ENCODE peak calls at places on chromosomes 1 and 21, in six cellular contexts. One of them, this sample, is unnamed.

GRCh38 chr1:50080904-50081586 is 27.7 kb upstream of the ELAVL4 start:
- DNase-seq in brain microvascular endothelial cell: no peak
- DNase-seq in adrenal gland: peak
- DNase-seq in foreskin fibroblast: no peak
- DNase-seq in ovary: no peak
- DNase-seq in fibroblast of lung: no peak
- DNase-seq in this sample: peak

GRCh38 chr1:228964178-228964819 is 229.0 kb downstream of the RHOU start:
- DNase-seq in brain microvascular endothelial cell: peak
- DNase-seq in adrenal gland: peak
- DNase-seq in foreskin fibroblast: peak
- DNase-seq in ovary: peak
- DNase-seq in fibroblast of lung: peak
- DNase-seq in this sample: peak

GRCh38 chr1:220005489-220005888 is 40.8 kb downstream of the EPRS1 start:
- DNase-seq in brain microvascular endothelial cell: no peak
- DNase-seq in adrenal gland: no peak
- DNase-seq in foreskin fibroblast: no peak
- DNase-seq in ovary: no peak
- DNase-seq in fibroblast of lung: no peak
- DNase-seq in this sample: no peak

GRCh38 chr1:45842786-45843185 is 39.4 kb downstream of the MAST2 start:
- DNase-seq in brain microvascular endothelial cell: no peak
- DNase-seq in adrenal gland: no peak
- DNase-seq in foreskin fibroblast: no peak
- DNase-seq in ovary: no peak
- DNase-seq in fibroblast of lung: no peak
- DNase-seq in this sample: no peak

GRCh38 chr1:14704846-14705245 is 106.4 kb downstream of the KAZN start:
- DNase-seq in brain microvascular endothelial cell: no peak
- DNase-seq in adrenal gland: no peak
- DNase-seq in foreskin fibroblast: no peak
- DNase-seq in ovary: no peak
- DNase-seq in fibroblast of lung: no peak
- DNase-seq in this sample: no peak

GRCh38 chr1:37069406-37069805 is 35.1 kb upstream of the GRIK3 start:
- DNase-seq in brain microvascular endothelial cell: no peak
- DNase-seq in adrenal gland: no peak
- DNase-seq in foreskin fibroblast: no peak
- DNase-seq in ovary: no peak
- DNase-seq in fibroblast of lung: no peak
- DNase-seq in this sample: no peak

GRCh38 chr1:227440167-227440566 is 121.9 kb upstream of the CDC42BPA start:
- DNase-seq in brain microvascular endothelial cell: no peak
- DNase-seq in adrenal gland: no peak
- DNase-seq in foreskin fibroblast: no peak
- DNase-seq in ovary: no peak
- DNase-seq in fibroblast of lung: no peak
- DNase-seq in this sample: no peak

GRCh38 chr1:44084998-44085675 is 33.5 kb upstream of the KLF17 start:
- DNase-seq in brain microvascular endothelial cell: peak
- DNase-seq in adrenal gland: no peak
- DNase-seq in foreskin fibroblast: peak
- DNase-seq in ovary: no peak
- DNase-seq in fibroblast of lung: peak
- DNase-seq in this sample: peak

GRCh38 chr1:78691995-78692747 is 42.5 kb downstream of the IFI44 start:
- DNase-seq in brain microvascular endothelial cell: peak
- DNase-seq in adrenal gland: no peak
- DNase-seq in foreskin fibroblast: peak
- DNase-seq in ovary: no peak
- DNase-seq in fibroblast of lung: peak
- DNase-seq in this sample: peak

GRCh38 chr21:29318354-29318753 is 19.6 kb downstream of the BACH1 start:
- DNase-seq in brain microvascular endothelial cell: no peak
- DNase-seq in adrenal gland: peak
- DNase-seq in foreskin fibroblast: no peak
- DNase-seq in ovary: no peak
- DNase-seq in fibroblast of lung: no peak
- DNase-seq in this sample: no peak

GRCh38 chr1:67766117-67766978 is 66.9 kb downstream of the GNG12 start:
- DNase-seq in brain microvascular endothelial cell: peak
- DNase-seq in adrenal gland: peak
- DNase-seq in foreskin fibroblast: peak
- DNase-seq in ovary: peak
- DNase-seq in fibroblast of lung: peak
- DNase-seq in this sample: peak

GRCh38 chr1:29033829-29034466 is 89.8 kb downstream of the TMEM200B start:
- DNase-seq in brain microvascular endothelial cell: peak
- DNase-seq in adrenal gland: no peak
- DNase-seq in foreskin fibroblast: peak
- DNase-seq in ovary: no peak
- DNase-seq in fibroblast of lung: peak
- DNase-seq in this sample: peak

GRCh38 chr21:38798481-38798882 is 7.2 kb upstream of the ETS2 start:
- DNase-seq in brain microvascular endothelial cell: peak
- DNase-seq in adrenal gland: no peak
- DNase-seq in foreskin fibroblast: no peak
- DNase-seq in ovary: no peak
- DNase-seq in fibroblast of lung: no peak
- DNase-seq in this sample: peak

GRCh38 chr1:245858022-245858421 is 649.1 kb downstream of the SMYD3 start:
- DNase-seq in brain microvascular endothelial cell: no peak
- DNase-seq in adrenal gland: no peak
- DNase-seq in foreskin fibroblast: no peak
- DNase-seq in ovary: no peak
- DNase-seq in fibroblast of lung: no peak
- DNase-seq in this sample: no peak

GRCh38 chr1:86530211-86530610 is 16.7 kb upstream of the CLCA4 start:
- DNase-seq in brain microvascular endothelial cell: no peak
- DNase-seq in adrenal gland: no peak
- DNase-seq in foreskin fibroblast: no peak
- DNase-seq in ovary: no peak
- DNase-seq in fibroblast of lung: no peak
- DNase-seq in this sample: no peak
- TF ChIP-seq CTCF in brain microvascular endothelial cell: no peak
- TF ChIP-seq CTCF in adrenal gland: no peak
- TF ChIP-seq CTCF in foreskin fibroblast: no peak
- TF ChIP-seq CTCF in ovary: no peak
- TF ChIP-seq CTCF in fibroblast of lung: no peak
- TF ChIP-seq CTCF in this sample: no peak

GRCh38 chr1:26064591-26064990 is 2.8 kb downstream of the TRIM63 start:
- DNase-seq in brain microvascular endothelial cell: no peak
- DNase-seq in adrenal gland: no peak
- DNase-seq in foreskin fibroblast: no peak
- DNase-seq in ovary: no peak
- DNase-seq in fibroblast of lung: no peak
- DNase-seq in this sample: no peak
- H3K4me3 ChIP-seq in brain microvascular endothelial cell: no peak
- H3K4me3 ChIP-seq in adrenal gland: no peak
- H3K4me3 ChIP-seq in foreskin fibroblast: no peak
- H3K4me3 ChIP-seq in ovary: no peak
- H3K4me3 ChIP-seq in fibroblast of lung: no peak
- H3K4me3 ChIP-seq in this sample: no peak

DNA sequence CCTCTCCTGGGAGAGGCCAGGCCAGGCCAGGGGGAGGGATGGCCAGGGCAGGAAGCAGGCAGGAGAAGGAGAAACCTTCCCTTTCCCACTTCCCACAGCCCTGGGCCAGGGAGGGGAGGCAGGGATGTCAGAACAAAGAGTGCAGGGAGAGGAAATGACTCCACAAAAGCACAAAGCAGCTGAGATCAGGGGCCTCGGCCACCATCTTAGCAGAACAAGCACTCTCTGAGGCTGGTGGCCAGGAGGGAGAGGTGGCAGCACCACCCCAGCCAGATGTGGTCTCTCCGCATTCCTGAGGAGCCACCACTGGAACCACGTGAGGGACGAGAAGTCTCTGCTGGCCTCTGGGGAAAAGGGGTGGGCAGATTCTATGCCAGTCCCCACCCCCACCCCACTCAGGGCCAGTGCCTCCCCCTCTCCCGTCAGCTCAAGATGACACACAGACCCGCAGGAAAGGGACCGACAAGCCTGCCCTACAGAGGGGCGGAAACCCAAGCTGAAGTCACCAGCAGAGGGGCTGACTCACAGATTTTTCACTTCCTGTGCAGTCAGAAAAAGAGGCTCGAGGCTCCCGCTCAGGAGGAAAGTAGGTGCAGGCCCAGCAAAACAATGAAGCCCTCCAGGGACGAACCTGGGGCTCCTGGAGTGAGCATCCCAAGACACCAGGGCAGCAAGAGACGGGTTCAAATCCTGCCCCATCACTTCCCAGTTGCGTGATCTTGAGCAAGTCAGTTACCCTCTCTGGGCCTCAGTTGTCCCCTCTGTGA is 24.1 kb upstream of the ALDH4A1 start:
- DNase-seq in brain microvascular endothelial cell: peak
- DNase-seq in adrenal gland: peak
- DNase-seq in foreskin fibroblast: peak
- DNase-seq in ovary: no peak
- DNase-seq in fibroblast of lung: peak
- DNase-seq in this sample: peak
- TF ChIP-seq CTCF in brain microvascular endothelial cell: no peak
- TF ChIP-seq CTCF in adrenal gland: no peak
- TF ChIP-seq CTCF in foreskin fibroblast: no peak
- TF ChIP-seq CTCF in ovary: no peak
- TF ChIP-seq CTCF in fibroblast of lung: no peak
- TF ChIP-seq CTCF in this sample: no peak

GRCh38 chr1:234570741-234571140 is 39.2 kb downstream of the IRF2BP2 start:
- DNase-seq in brain microvascular endothelial cell: no peak
- DNase-seq in adrenal gland: no peak
- DNase-seq in foreskin fibroblast: no peak
- DNase-seq in ovary: no peak
- DNase-seq in fibroblast of lung: no peak
- DNase-seq in this sample: no peak

GRCh38 chr1:234571692-234572091 is 38.3 kb downstream of the IRF2BP2 start:
- DNase-seq in brain microvascular endothelial cell: no peak
- DNase-seq in adrenal gland: no peak
- DNase-seq in foreskin fibroblast: no peak
- DNase-seq in ovary: no peak
- DNase-seq in fibroblast of lung: no peak
- DNase-seq in this sample: no peak

GRCh38 chr1:234570336-234570735 is 39.6 kb downstream of the IRF2BP2 start:
- DNase-seq in brain microvascular endothelial cell: no peak
- DNase-seq in adrenal gland: no peak
- DNase-seq in foreskin fibroblast: no peak
- DNase-seq in ovary: no peak
- DNase-seq in fibroblast of lung: no peak
- DNase-seq in this sample: no peak

GRCh38 chr1:234565132-234565531 is 44.8 kb downstream of the IRF2BP2 start:
- DNase-seq in brain microvascular endothelial cell: no peak
- DNase-seq in adrenal gland: no peak
- DNase-seq in foreskin fibroblast: no peak
- DNase-seq in ovary: no peak
- DNase-seq in fibroblast of lung: no peak
- DNase-seq in this sample: no peak

DNA sequence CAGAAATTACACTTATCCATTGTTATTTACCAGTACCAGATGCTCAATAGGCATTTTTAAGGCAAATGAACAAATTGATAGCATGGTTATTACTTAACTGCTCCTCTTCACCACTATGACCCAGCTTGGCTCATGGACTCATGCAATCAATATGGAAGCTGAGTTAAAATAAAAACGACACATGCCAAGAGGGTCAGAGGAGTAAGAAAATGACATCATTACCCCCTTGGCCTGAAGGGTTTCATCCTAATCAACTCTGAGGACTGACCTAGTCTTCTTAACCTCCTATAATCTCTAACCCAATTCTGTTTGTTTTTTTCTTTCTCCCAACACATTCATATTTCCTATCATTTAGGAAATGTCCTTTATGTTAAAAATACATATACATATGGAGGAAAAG is 41.6 kb downstream of the IRF2BP2 start:
- DNase-seq in brain microvascular endothelial cell: no peak
- DNase-seq in adrenal gland: no peak
- DNase-seq in foreskin fibroblast: no peak
- DNase-seq in ovary: no peak
- DNase-seq in fibroblast of lung: no peak
- DNase-seq in this sample: no peak
- H3K4me3 ChIP-seq in brain microvascular endothelial cell: no peak
- H3K4me3 ChIP-seq in adrenal gland: no peak
- H3K4me3 ChIP-seq in foreskin fibroblast: no peak
- H3K4me3 ChIP-seq in ovary: no peak
- H3K4me3 ChIP-seq in fibroblast of lung: no peak
- H3K4me3 ChIP-seq in this sample: no peak

GRCh38 chr1:225842074-225842473 is 32.1 kb downstream of the EPHX1 start:
- DNase-seq in brain microvascular endothelial cell: no peak
- DNase-seq in adrenal gland: no peak
- DNase-seq in foreskin fibroblast: no peak
- DNase-seq in ovary: no peak
- DNase-seq in fibroblast of lung: no peak
- DNase-seq in this sample: no peak
- TF ChIP-seq CTCF in brain microvascular endothelial cell: no peak
- TF ChIP-seq CTCF in adrenal gland: no peak
- TF ChIP-seq CTCF in foreskin fibroblast: no peak
- TF ChIP-seq CTCF in ovary: no peak
- TF ChIP-seq CTCF in fibroblast of lung: no peak
- TF ChIP-seq CTCF in this sample: no peak

DNA sequence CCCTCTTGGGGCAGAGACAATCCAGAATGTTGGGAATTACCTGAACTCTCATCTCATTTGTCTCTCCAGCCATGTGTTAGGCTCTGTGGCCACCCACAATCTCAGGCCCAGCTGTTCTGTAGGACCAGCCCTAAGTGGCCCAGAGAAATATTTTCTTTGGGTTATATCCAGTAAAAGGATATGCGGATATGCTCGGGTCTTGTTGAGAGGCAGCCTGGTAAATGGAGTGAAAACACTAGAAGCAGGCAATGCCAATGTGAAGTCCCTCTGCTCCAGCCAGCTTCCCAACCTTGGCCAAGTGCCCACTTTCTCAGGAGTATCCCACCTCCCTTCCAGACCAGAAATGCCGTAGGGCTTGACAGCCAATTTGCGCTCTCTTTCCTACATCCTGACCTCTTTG is 192.2 kb downstream of the ST6GALNAC3 start:
- DNase-seq in brain microvascular endothelial cell: no peak
- DNase-seq in adrenal gland: no peak
- DNase-seq in foreskin fibroblast: no peak
- DNase-seq in ovary: no peak
- DNase-seq in fibroblast of lung: no peak
- DNase-seq in this sample: no peak
- H3K4me3 ChIP-seq in brain microvascular endothelial cell: no peak
- H3K4me3 ChIP-seq in adrenal gland: no peak
- H3K4me3 ChIP-seq in foreskin fibroblast: no peak
- H3K4me3 ChIP-seq in ovary: no peak
- H3K4me3 ChIP-seq in fibroblast of lung: no peak
- H3K4me3 ChIP-seq in this sample: no peak

GRCh38 chr1:170927955-170928850 is 7.1 kb upstream of the MROH9 start:
- DNase-seq in brain microvascular endothelial cell: peak
- DNase-seq in adrenal gland: no peak
- DNase-seq in foreskin fibroblast: no peak
- DNase-seq in ovary: no peak
- DNase-seq in fibroblast of lung: no peak
- DNase-seq in this sample: no peak
- TF ChIP-seq CTCF in brain microvascular endothelial cell: no peak
- TF ChIP-seq CTCF in adrenal gland: no peak
- TF ChIP-seq CTCF in foreskin fibroblast: no peak
- TF ChIP-seq CTCF in ovary: no peak
- TF ChIP-seq CTCF in fibroblast of lung: no peak
- TF ChIP-seq CTCF in this sample: peak